ENCODE peak calls at places on chromosomes 1 and 21, in four cellular contexts. One of them, this sample, is unnamed.

GRCh38 chr1:189656628-189657027 is 821.0 kb downstream of the BRINP3 start:
- DNase-seq in K562: no peak
- DNase-seq in GM12878: no peak
- DNase-seq in HepG2: no peak
- DNase-seq in this sample: no peak

GRCh38 chr1:35264035-35264434 is 4.5 kb upstream of the ZMYM4 start:
- DNase-seq in K562: no peak
- DNase-seq in GM12878: no peak
- DNase-seq in HepG2: no peak
- DNase-seq in this sample: no peak

GRCh38 chr1:150961756-150962155 is 12.9 kb downstream of the CERS2 start:
- DNase-seq in K562: no peak
- DNase-seq in GM12878: no peak
- DNase-seq in HepG2: no peak
- DNase-seq in this sample: no peak

GRCh38 chr1:116807394-116807793 is 53.2 kb downstream of the CD2 start:
- DNase-seq in K562: no peak
- DNase-seq in GM12878: no peak
- DNase-seq in HepG2: no peak
- DNase-seq in this sample: no peak

GRCh38 chr1:3706651-3707297 is 45.5 kb upstream of the CCDC27 start:
- DNase-seq in K562: no peak
- DNase-seq in GM12878: no peak
- DNase-seq in HepG2: no peak
- DNase-seq in this sample: no peak

GRCh38 chr1:31760901-31761470 is 3.2 kb downstream of the ADGRB2 start:
- DNase-seq in K562: peak; percentile 77
- DNase-seq in GM12878: no peak
- DNase-seq in HepG2: peak; percentile 25
- DNase-seq in this sample: no peak

GRCh38 chr1:37485902-37486679 is 11.7 kb downstream of the ZC3H12A start:
- DNase-seq in K562: no peak
- DNase-seq in GM12878: no peak
- DNase-seq in HepG2: no peak
- DNase-seq in this sample: no peak

GRCh38 chr1:150346316-150346715 is 17.6 kb upstream of the RPRD2 start:
- DNase-seq in K562: no peak
- DNase-seq in GM12878: no peak
- DNase-seq in HepG2: no peak
- DNase-seq in this sample: no peak

GRCh38 chr1:54486864-54487263 is 61.2 kb upstream of the ACOT11 start:
- DNase-seq in K562: no peak
- DNase-seq in GM12878: no peak
- DNase-seq in HepG2: peak; percentile 23
- DNase-seq in this sample: no peak

GRCh38 chr1:115323366-115324004 is 14.6 kb downstream of the NGF start:
- DNase-seq in K562: no peak
- DNase-seq in GM12878: no peak
- DNase-seq in HepG2: no peak
- DNase-seq in this sample: no peak

DNA sequence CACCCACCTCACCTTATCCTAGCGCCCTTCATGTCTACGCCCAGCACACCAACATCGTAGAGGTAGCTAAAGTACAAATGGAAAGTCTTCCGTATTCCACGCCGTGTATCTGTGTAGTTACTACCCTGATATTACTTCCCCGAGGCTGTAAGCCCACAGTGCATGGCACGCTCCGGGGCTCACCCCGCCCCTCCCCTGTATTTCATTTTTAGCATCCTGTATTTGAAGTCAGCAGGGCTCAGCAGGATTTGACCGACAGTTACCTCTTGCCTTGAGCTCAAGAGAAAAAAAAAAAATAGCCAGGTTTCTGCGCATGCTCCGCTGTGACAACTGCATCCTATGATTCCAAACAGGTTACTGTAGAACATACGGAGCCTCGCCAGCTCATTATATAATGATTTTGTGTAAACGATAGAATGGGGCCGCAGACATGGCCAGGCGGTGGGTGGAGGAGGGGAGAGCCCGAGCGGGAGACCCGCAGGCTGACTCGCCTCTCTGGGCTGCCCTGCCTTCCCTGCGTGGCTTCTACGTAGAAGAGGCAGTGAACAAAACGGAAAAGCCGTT is 1.3 kb downstream of the ABCG1 start:
- DNase-seq in K562: no peak
- DNase-seq in GM12878: no peak
- DNase-seq in HepG2: peak; percentile 39
- DNase-seq in this sample: peak; percentile 74
- TF ChIP-seq FOXK2 in K562: no peak
- TF ChIP-seq FOXK2 in GM12878: no peak
- TF ChIP-seq FOXK2 in HepG2: no peak
- TF ChIP-seq FOXK2 in this sample: no peak

DNA sequence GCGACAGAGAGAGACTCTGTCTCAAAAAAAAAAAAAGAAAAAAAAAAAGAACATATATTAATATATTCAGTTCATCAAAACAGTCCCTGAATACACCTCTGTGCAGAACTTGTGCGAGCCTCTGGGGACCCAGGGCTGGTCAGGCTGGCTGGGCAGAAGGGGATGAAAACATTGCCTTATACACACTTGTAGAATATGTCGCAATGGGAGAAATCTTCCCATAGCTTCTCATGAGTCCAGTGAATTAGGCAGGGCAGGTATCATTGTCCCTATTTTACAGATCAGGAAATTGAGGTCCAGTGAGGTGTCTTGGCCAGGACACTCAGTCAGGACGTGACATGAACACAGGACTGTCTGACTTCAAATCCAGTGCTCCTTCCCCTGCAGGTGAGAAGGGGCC is 12.6 kb upstream of the WNT4 start:
- DNase-seq in K562: no peak
- DNase-seq in GM12878: no peak
- DNase-seq in HepG2: no peak
- DNase-seq in this sample: no peak
- TF ChIP-seq SP1 in K562: no peak
- TF ChIP-seq SP1 in GM12878: no peak
- TF ChIP-seq SP1 in HepG2: no peak
- TF ChIP-seq SP1 in this sample: no peak

DNA sequence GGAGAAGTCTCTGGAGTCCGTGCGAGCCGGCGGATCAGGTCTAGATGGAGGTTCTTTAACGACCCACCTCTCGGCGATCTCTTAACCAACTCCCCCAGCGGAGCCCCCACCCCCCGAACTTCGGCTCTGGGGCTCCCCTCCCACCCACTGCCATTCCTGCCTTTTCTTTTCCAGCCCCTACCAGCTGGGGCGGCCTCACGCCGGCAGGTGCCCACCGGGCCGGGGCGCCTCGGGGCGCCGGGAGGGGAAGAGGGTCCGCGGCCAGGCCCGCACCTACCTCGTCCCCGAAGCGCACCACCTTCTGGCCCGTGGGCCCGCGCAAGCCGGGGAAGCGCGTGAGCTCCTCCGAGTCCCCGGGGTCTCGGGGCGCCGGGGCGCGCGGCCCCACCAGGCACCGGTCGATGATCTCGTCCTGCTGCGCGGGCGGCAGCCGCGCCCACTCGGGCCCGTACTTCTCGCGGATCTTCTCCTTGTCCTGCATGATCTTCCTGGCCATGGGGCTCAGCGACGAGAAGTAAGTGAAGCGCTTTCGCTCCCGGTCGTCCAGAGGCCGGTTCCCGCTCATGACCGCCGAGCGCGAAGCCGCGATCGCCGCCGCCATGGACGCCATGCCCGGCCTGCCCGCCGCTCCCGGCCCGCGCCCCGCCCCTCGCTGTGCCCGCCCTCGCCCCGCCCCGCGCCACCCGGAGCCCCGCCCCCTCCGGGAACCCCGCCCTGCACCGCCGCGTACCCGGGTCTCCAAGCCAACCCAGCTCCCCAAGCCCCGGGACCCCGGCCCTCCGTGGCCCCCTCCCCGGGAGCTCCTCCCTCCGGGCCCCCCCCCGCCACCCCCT is at the start of gene C1orf198:
- DNase-seq in K562: peak; percentile 97
- DNase-seq in GM12878: no peak
- DNase-seq in HepG2: peak; percentile 32
- DNase-seq in this sample: peak; percentile 96
- TF ChIP-seq FOXK2 in K562: no peak
- TF ChIP-seq FOXK2 in GM12878: no peak
- TF ChIP-seq FOXK2 in HepG2: no peak
- TF ChIP-seq FOXK2 in this sample: no peak

GRCh38 chr1:22259581-22260282 is 116.8 kb upstream of the WNT4 start:
- DNase-seq in K562: no peak
- DNase-seq in GM12878: no peak
- DNase-seq in HepG2: no peak
- DNase-seq in this sample: no peak
- TF ChIP-seq SP1 in K562: no peak
- TF ChIP-seq SP1 in GM12878: no peak
- TF ChIP-seq SP1 in HepG2: no peak
- TF ChIP-seq SP1 in this sample: no peak

GRCh38 chr1:5664906-5665875 is 327.0 kb downstream of the NPHP4 start:
- DNase-seq in K562: no peak
- DNase-seq in GM12878: no peak
- DNase-seq in HepG2: no peak
- DNase-seq in this sample: no peak
- TF ChIP-seq FOXK2 in K562: no peak
- TF ChIP-seq FOXK2 in GM12878: no peak
- TF ChIP-seq FOXK2 in HepG2: no peak
- TF ChIP-seq FOXK2 in this sample: no peak